ENCODE peak calls at places on chromosomes 7 and 10, in nine cellular contexts. Y, Z, W, U, I, L, R, E and K are unnamed samples.

GRCh38 chr10:93447970-93448369 is 34.2 kb downstream of the MYOF start:
- DNase-seq in E (no peak), I (no peak), R (no peak), W (no peak), U (no peak), Z (no peak), L (no peak), Y (no peak), K (no peak)

GRCh38 chr10:90871761-90872647 is at the start of gene RPP30:
- DNase-seq in U (peak; percentile 86), Y (peak; percentile 55), I (peak; percentile 84), R (peak; percentile 87), L (peak; percentile 90), E (peak; percentile 90), Z (peak; percentile 74), W (peak; percentile 79), K (peak; percentile 88)

GRCh38 chr10:128125416-128125943 is 743 bp downstream of the MKI67 start:
- DNase-seq in Z (no peak), R (no peak), L (no peak), W (peak; percentile 47), I (no peak), E (no peak), Y (no peak), U (no peak), K (peak; percentile 22)

GRCh38 chr10:22319559-22320558 is 1.0 kb upstream of the BMI1 start:
- DNase-seq in U (no peak), W (peak; percentile 9), Y (no peak), E (no peak), Z (no peak), L (no peak), R (no peak), I (no peak), K (no peak)

GRCh38 chr10:61832866-61833481 is 68.5 kb upstream of the ARID5B start:
- DNase-seq in U (no peak), I (peak; percentile 84), Z (peak; percentile 40), W (no peak), R (no peak), E (no peak), L (no peak), Y (no peak), K (no peak)

GRCh38 chr7:14374336-14374735 is 384.9 kb upstream of the ETV1 start:
- DNase-seq in U (no peak), R (no peak), Y (no peak), L (no peak), Z (no peak), W (no peak), I (no peak), E (no peak), K (no peak)

GRCh38 chr10:23525406-23525805 is 86.5 kb downstream of the OTUD1 start:
- DNase-seq in I (peak; percentile 50), Z (peak; percentile 7), U (no peak), W (peak; percentile 22), R (no peak), L (no peak), E (no peak), Y (peak; percentile 1), K (no peak)

GRCh38 chr7:106071356-106071998 is 40.6 kb downstream of the SYPL1 start:
- DNase-seq in I (peak; percentile 25), Y (no peak), E (no peak), U (no peak), R (no peak), L (no peak), Z (no peak), W (peak; percentile 96), K (no peak)

GRCh38 chr7:128672927-128673517 is 930 bp downstream of the GARIN1A start:
- DNase-seq in U (no peak), E (no peak), Z (peak; percentile 24), L (no peak), Y (no peak), R (peak; percentile 70), W (peak; percentile 36), I (peak; percentile 36), K (peak; percentile 59)

GRCh38 chr10:86723009-86723408 is 33.4 kb upstream of the BMPR1A start:
- DNase-seq in E (no peak), L (no peak), R (no peak), W (peak; percentile 8), U (no peak), Y (no peak), Z (no peak), I (no peak), K (no peak)

GRCh38 chr10:50885097-50885859 is at the start of gene A1CF:
- DNase-seq in I (no peak), L (no peak), Y (no peak), R (no peak), Z (no peak), E (no peak), U (no peak), W (no peak), K (no peak)

GRCh38 chr10:129704786-129705525 is 237.9 kb downstream of the MGMT start:
- DNase-seq in E (no peak), U (no peak), L (no peak), Y (no peak), Z (peak; percentile 23), W (no peak), I (no peak), R (no peak), K (no peak)

GRCh38 chr10:29804025-29804852 is 169.5 kb upstream of the SVIL start:
- DNase-seq in Z (peak; percentile 95), Y (peak; percentile 77), R (no peak), W (no peak), L (no peak), I (peak; percentile 85), E (peak; percentile 75), U (peak; percentile 41), K (no peak)

GRCh38 chr10:102633282-102633681 is 11.0 kb upstream of the TRIM8 start:
- DNase-seq in Z (peak; percentile 81), U (no peak), E (peak; percentile 59), R (no peak), Y (no peak), L (peak; percentile 27), I (peak; percentile 92), W (peak; percentile 37), K (no peak)

GRCh38 chr10:77456414-77456813 is 181.2 kb downstream of the KCNMA1 start:
- DNase-seq in W (no peak), Z (peak; percentile 7), L (peak; percentile 51), R (no peak), I (no peak), U (no peak), Y (no peak), E (no peak), K (no peak)
- TF ChIP-seq CTCF in W (no peak), Z (no peak), L (no peak), R (no peak), I (no peak), U (no peak), Y (no peak), E (no peak), K (no peak)

GRCh38 chr10:35025916-35026315 is 64.2 kb downstream of the CUL2 start:
- DNase-seq in L (no peak), Z (peak; percentile 78), R (no peak), E (no peak), Y (no peak), W (no peak), U (no peak), I (peak; percentile 66), K (no peak)

GRCh38 chr10:35027567-35027966 is 62.6 kb downstream of the CUL2 start:
- DNase-seq in Z (peak; percentile 39), E (no peak), W (no peak), I (peak; percentile 57), L (no peak), Y (no peak), R (no peak), U (no peak), K (no peak)
- TF ChIP-seq CTCF in Z (peak; percentile 57), E (peak; percentile 31), W (peak; percentile 60), I (peak; percentile 51), L (peak; percentile 59), Y (no peak), R (no peak), U (no peak), K (peak; percentile 48)

GRCh38 chr7:137081694-137082093 is 213.2 kb downstream of the CHRM2 start:
- DNase-seq in Z (peak; percentile 98), W (no peak), L (peak; percentile 35), R (no peak), U (peak; percentile 56), Y (peak; percentile 98), I (peak; percentile 95), E (peak; percentile 74), K (no peak)
- TF ChIP-seq CTCF in Z (no peak), W (no peak), L (no peak), R (no peak), U (no peak), Y (no peak), I (no peak), E (no peak), K (no peak)

GRCh38 chr10:71429929-71430328 is 33.2 kb downstream of the CDH23 start:
- DNase-seq in Z (no peak), I (no peak), L (no peak), Y (no peak), R (peak; percentile 40), W (no peak), U (no peak), E (no peak), K (no peak)

GRCh38 chr10:71431216-71431944 is 34.7 kb downstream of the CDH23 start:
- DNase-seq in R (no peak), E (no peak), Z (no peak), I (no peak), Y (no peak), U (no peak), L (no peak), W (no peak), K (no peak)

GRCh38 chr10:71433983-71434744 is 37.4 kb downstream of the CDH23 start:
- DNase-seq in I (no peak), Y (no peak), W (no peak), E (no peak), U (no peak), R (no peak), Z (no peak), L (peak; percentile 25), K (no peak)

GRCh38 chr10:71433116-71433982 is 36.6 kb downstream of the CDH23 start:
- DNase-seq in W (no peak), U (no peak), L (peak; percentile 15), E (no peak), I (no peak), Z (no peak), R (no peak), Y (no peak), K (no peak)

DNA sequence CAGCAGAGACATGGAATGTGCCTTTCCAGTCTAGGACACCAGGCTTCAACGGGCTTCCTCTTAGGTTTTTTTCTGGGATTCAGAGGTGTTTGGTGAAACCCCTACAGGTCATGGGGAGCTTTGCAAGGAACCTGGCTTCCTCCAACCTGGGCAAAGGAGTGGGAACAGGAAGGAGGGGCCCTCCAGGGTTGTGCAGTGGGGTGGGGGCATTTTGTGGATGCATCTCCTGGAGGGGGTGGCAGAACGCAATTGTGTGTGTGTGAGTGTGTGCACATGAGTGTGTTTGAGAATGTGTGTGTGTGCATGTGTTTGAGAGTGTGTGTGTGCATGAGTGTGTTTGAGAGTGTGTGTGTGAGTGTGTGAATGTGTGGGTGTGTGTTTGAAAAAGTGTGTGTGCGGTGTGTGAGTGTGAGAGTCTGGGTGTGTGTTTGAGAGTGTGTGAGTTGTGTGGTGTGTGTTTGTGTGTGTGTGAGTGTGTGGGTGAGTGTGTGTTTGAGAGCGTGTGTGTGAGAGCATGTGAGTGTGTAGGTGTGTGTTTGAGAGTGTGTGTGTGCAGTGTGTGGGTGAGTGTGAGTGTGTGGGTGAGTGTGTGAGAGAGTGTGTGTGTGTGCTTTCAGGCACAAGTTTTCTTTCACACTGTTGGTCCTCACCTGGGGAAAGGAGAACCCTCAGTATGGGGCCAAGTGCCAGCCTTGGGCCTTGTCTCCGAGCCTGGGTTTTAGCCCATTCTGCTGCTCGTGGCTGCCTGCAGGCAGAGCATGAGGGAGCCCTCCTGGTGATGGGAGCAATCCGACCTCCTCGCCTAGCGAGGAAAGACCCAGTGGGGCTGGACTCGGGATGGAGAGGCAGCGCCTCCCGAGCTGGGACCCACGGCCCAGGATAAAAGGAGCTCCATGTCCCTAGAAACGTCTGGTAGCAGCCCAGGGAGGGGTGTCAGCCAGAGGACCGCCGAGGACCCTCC is 35.5 kb downstream of the CDH23 start:
- DNase-seq in U (no peak), Z (no peak), L (peak; percentile 6), E (no peak), Y (no peak), W (no peak), R (peak; percentile 43), I (no peak), K (no peak)
- TF ChIP-seq CTCF in U (no peak), Z (no peak), L (no peak), E (no peak), Y (peak; percentile 29), W (peak; percentile 31), R (no peak), I (peak; percentile 10), K (no peak)